ENCODE peak calls at places on chromosomes 5 and 9, in six cellular contexts. E, W, T, S, U and P are unnamed samples.

GRCh38 chr9:101485873-101486692 is 47.6 kb upstream of the RNF20 start:
- DNase-seq in U (no peak), S (peak; percentile 66), E (peak; percentile 17), W (no peak), T (no peak), P (no peak)

GRCh38 chr5:91048073-91048472 is 335.0 kb downstream of the ARRDC3 start:
- DNase-seq in E (no peak), U (no peak), T (no peak), W (no peak), S (no peak), P (no peak)

GRCh38 chr5:147403659-147404640 is 105.9 kb downstream of the DPYSL3 start:
- DNase-seq in E (no peak), W (peak; percentile 10), T (no peak), U (peak; percentile 63), S (no peak), P (no peak)

GRCh38 chr9:129109504-129109903 is 1.1 kb downstream of the CRAT start:
- DNase-seq in T (peak; percentile 41), S (no peak), U (no peak), E (peak; percentile 48), W (no peak), P (no peak)

GRCh38 chr5:144307726-144308125 is 137.1 kb downstream of the KCTD16 start:
- DNase-seq in T (no peak), S (no peak), U (no peak), W (no peak), E (no peak), P (no peak)

GRCh38 chr9:127118597-127119318 is 3.7 kb downstream of the ANGPTL2 start:
- DNase-seq in S (no peak), E (no peak), U (peak; percentile 55), T (no peak), W (no peak), P (no peak)

GRCh38 chr9:6611891-6612290 is 33.6 kb downstream of the GLDC start:
- DNase-seq in W (no peak), S (no peak), T (no peak), U (no peak), E (no peak), P (no peak)

GRCh38 chr9:105531530-105531929 is 26.4 kb upstream of the FKTN start:
- DNase-seq in T (no peak), U (no peak), S (no peak), W (no peak), E (no peak), P (no peak)

GRCh38 chr5:121962347-121962670 is 534 bp downstream of the SRFBP1 start:
- DNase-seq in W (peak; percentile 10), E (no peak), S (no peak), T (no peak), U (no peak), P (peak; percentile 4)

DNA sequence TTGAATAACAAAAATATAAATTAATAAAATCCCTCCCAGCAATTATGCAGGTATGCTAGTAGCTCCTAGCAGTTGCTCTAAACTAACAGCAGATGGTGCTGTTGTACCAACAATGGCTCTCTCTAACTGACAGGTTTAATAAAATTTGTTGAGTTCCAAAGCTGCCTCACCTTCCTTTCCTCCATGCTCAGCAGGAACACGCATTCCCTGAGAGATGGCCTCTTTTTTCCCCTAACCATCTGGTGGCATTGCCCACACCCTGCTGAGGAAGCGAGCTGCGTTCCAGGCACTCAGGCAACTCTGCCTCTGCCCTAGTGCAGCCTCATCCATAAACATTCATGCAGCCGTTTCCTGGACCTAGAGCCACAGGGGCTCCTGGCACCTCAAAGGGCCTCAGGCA is 106.2 kb downstream of the KLHL3 start:
- DNase-seq in T (peak; percentile 41), E (peak; percentile 69), W (peak; percentile 52), U (peak; percentile 8), S (peak; percentile 58), P (peak; percentile 32)
- TF ChIP-seq TAF1 in T (no peak), E (no peak), W (no peak), U (no peak), S (no peak), P (no peak)

GRCh38 chr5:14267166-14267838 is 124.2 kb downstream of the TRIO start:
- DNase-seq in S (no peak), W (no peak), T (peak; percentile 25), U (no peak), E (peak; percentile 23), P (no peak)

GRCh38 chr5:14269395-14269794 is 126.3 kb downstream of the TRIO start:
- DNase-seq in U (no peak), T (no peak), E (no peak), W (no peak), S (no peak), P (no peak)

GRCh38 chr5:14268738-14269137 is 125.6 kb downstream of the TRIO start:
- DNase-seq in W (no peak), S (no peak), E (no peak), U (no peak), T (no peak), P (no peak)

GRCh38 chr5:14266686-14267085 is 123.5 kb downstream of the TRIO start:
- DNase-seq in W (no peak), U (no peak), S (no peak), E (peak; percentile 39), T (no peak), P (no peak)

GRCh38 chr5:14268236-14268701 is 125.1 kb downstream of the TRIO start:
- DNase-seq in S (no peak), U (no peak), E (peak; percentile 46), W (no peak), T (peak; percentile 76), P (no peak)
- TF ChIP-seq POLR2A in S (no peak), U (no peak), E (no peak), W (no peak), T (no peak), P (no peak)

GRCh38 chr9:117734523-117735314 is 30.5 kb downstream of the TLR4 start:
- DNase-seq in E (no peak), U (no peak), T (no peak), S (no peak), W (no peak), P (no peak)
- TF ChIP-seq TAF1 in E (no peak), U (no peak), T (no peak), S (no peak), W (no peak), P (no peak)

GRCh38 chr5:14144586-14145355 is 1.6 kb downstream of the TRIO start:
- DNase-seq in W (peak; percentile 57), S (peak; percentile 74), T (no peak), U (peak; percentile 76), E (peak; percentile 23), P (peak; percentile 54)
- TF ChIP-seq POLR2A in W (peak; percentile 68), S (no peak), T (no peak), U (peak; percentile 66), E (no peak), P (peak; percentile 76)

GRCh38 chr5:123157797-123158528 is 68.9 kb downstream of the PRDM6 start:
- DNase-seq in E (no peak), W (no peak), T (no peak), U (no peak), S (no peak), P (no peak)

GRCh38 chr5:123156577-123157296 is 67.7 kb downstream of the PRDM6 start:
- DNase-seq in E (no peak), T (no peak), W (no peak), S (no peak), U (no peak), P (no peak)

GRCh38 chr5:123155511-123155923 is 66.5 kb downstream of the PRDM6 start:
- DNase-seq in S (no peak), W (no peak), E (no peak), T (no peak), U (no peak), P (no peak)

GRCh38 chr5:123151227-123151951 is 62.3 kb downstream of the PRDM6 start:
- DNase-seq in U (no peak), W (no peak), E (no peak), S (no peak), T (no peak), P (no peak)

GRCh38 chr5:123154857-123155467 is 65.9 kb downstream of the PRDM6 start:
- DNase-seq in S (no peak), T (no peak), U (no peak), W (no peak), E (no peak), P (no peak)
- TF ChIP-seq TAF1 in S (no peak), T (no peak), U (no peak), W (no peak), E (no peak), P (no peak)